ENCODE peak calls at places on chromosomes 13 and 19, in ten cellular contexts. X is GM12865, F is tibial nerve, J is cardiac muscle cell, A is heart left ventricle, S is lung, Y is spleen, E is cardiac fibroblast, C is osteoblast, R is ovary. Z is an unnamed sample.

GRCh38 chr13:42038661-42039456 is 9.6 kb upstream of the DGKH start:
- DNase-seq in X (no peak), F (no peak), J (no peak), A (no peak), S (no peak), Y (no peak), E (no peak), C (peak; percentile 59), R (no peak), Z (no peak)

GRCh38 chr13:103539265-103539664 is 473.0 kb upstream of the SLC10A2 start:
- DNase-seq in X (no peak), F (no peak), J (peak; percentile 75), A (no peak), S (no peak), Y (no peak), E (no peak), C (no peak), R (no peak), Z (no peak)

GRCh38 chr13:51966186-51966585 is 45.1 kb downstream of the ATP7B start:
- DNase-seq in X (no peak), F (no peak), J (no peak), A (no peak), S (no peak), Y (no peak), E (no peak), C (no peak), R (no peak), Z (no peak)

GRCh38 chr19:12788682-12789097 is 2.6 kb upstream of the JUNB start:
- DNase-seq in X (peak; percentile 93), F (peak; percentile 79), J (peak; percentile 73), A (peak; percentile 94), S (peak; percentile 74), Y (peak; percentile 92), E (peak; percentile 83), C (peak; percentile 95), R (peak; percentile 90), Z (peak; percentile 78)

GRCh38 chr19:13848811-13849241 is 28.1 kb upstream of the NANOS3 start:
- DNase-seq in X (no peak), F (no peak), J (no peak), A (peak; percentile 23), S (no peak), Y (no peak), E (no peak), C (peak; percentile 52), R (no peak), Z (no peak)

GRCh38 chr13:51005566-51005965 is 96.0 kb downstream of the RNASEH2B start:
- DNase-seq in X (no peak), F (no peak), J (no peak), A (no peak), S (no peak), Y (no peak), E (no peak), C (no peak), R (no peak), Z (no peak)

GRCh38 chr19:5343848-5344247 is 3.2 kb upstream of the PTPRS start:
- DNase-seq in X (no peak), F (no peak), J (no peak), A (no peak), S (no peak), Y (no peak), E (peak; percentile 56), C (peak; percentile 55), R (no peak), Z (no peak)

GRCh38 chr13:94324409-94325147 is 154.9 kb downstream of the DCT start:
- DNase-seq in X (no peak), F (no peak), J (no peak), A (no peak), S (no peak), Y (no peak), E (no peak), C (no peak), R (no peak), Z (no peak)

GRCh38 chr19:46609511-46610412 is 8.6 kb downstream of the CALM3 start:
- DNase-seq in X (no peak), F (no peak), J (no peak), A (peak; percentile 25), S (no peak), Y (peak; percentile 65), E (no peak), C (no peak), R (peak; percentile 39), Z (peak; percentile 7)

GRCh38 chr13:35292329-35292728 is 184.2 kb downstream of the MAB21L1 start:
- DNase-seq in X (no peak), F (no peak), J (no peak), A (no peak), S (no peak), Y (no peak), E (no peak), C (no peak), R (no peak), Z (no peak)

GRCh38 chr19:43966079-43966694 is 15.2 kb downstream of the ZNF221 start:
- DNase-seq in X (no peak), F (no peak), J (no peak), A (no peak), S (no peak), Y (no peak), E (peak; percentile 1), C (no peak), R (no peak), Z (no peak)

DNA sequence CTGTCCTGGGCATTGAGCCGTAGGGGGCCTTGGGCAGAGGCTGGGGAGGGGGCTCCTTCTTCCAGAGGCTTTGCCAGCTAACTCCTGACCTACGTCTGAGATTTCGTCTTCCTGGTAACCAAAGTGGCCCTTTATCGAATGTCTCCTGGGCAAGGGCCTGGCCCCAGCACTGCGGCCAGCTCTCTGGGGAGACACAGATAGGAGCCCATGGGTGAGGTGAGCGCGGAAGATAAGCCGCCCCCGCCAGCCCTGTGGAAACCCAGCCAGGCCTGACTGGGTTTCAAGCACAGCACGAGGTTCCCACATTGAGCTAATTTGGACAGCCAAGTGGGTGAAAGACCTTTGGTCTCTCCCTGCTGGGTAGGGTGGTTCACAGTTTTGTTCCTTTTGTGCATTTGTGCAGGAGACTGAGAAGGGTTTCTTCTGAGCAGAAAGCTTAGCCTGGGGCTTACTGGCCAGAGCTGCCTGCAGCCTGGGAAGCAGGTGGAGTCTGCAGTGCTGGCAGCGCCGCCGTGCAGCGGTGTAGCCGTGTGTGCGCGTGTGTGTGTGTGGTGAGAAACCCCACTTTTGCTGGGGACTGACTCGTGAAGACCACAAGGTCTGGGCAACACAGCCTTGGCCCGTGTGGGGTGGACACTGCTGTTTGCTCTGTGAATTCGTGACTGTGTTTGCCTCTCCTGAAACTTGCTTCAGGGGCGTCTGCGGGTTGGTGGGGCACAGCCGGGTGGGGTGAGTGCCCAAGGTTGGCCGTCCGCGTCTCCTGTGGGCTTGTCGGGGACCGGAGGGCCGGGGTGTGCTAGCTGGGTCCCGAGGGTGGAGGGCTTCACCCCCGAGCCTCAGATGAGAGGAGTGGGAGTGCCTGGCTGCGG is 2.5 kb downstream of the BSG start:
- DNase-seq in X (peak; percentile 64), F (no peak), J (peak; percentile 30), A (peak; percentile 78), S (no peak), Y (no peak), E (peak; percentile 65), C (no peak), R (peak; percentile 66), Z (peak; percentile 65)
- TF ChIP-seq CTCF in X (no peak), F (no peak), J (no peak), A (no peak), S (no peak), Y (no peak), E (no peak), C (no peak), R (no peak), Z (no peak)

DNA sequence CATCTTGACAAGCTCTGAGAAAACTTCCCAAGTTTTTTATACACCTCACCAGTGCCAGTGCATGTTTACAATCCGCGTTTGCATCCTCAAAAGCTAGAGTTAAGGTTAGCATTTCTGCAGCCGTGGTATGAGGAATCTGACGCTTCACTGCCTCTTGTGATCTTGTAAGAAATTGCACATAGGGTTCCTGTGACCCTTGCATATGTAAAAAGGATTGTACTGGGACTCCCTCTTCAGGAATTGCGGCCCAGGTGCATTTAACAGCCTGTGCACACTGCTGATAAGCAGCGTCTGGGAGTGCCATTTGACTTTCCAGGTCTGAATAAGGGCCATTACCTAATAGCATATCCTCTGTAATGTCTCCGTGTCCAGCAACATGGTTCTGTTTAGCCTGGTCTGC is 15.3 kb downstream of the FPR3 start:
- DNase-seq in X (no peak), F (no peak), J (no peak), A (peak; percentile 52), S (no peak), Y (no peak), E (peak; percentile 66), C (no peak), R (no peak), Z (no peak)
- TF ChIP-seq CTCF in X (no peak), F (no peak), J (no peak), A (peak; percentile 55), S (no peak), Y (no peak), E (no peak), C (peak; percentile 10), R (no peak), Z (no peak)

DNA sequence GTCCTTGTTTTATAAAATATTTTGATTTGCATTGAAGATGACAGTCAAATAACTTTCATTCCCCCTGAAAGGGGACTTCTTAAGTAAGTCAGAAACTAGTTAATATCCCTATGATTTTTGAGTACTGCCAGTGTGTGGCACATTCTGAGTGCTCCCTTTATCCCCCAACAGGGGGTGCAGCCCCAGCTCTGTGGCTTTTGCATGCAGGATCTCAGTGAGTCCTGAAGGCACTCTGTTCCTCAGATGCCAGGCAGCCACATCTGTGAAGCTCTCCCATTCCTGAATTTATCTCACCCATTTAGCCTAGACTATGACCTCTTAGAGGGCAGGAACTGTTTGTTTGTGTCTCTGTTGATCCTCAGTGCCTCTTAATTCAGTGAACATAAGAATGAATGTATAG is 123.1 kb downstream of the CDK8 start:
- DNase-seq in X (peak; percentile 19), F (no peak), J (peak; percentile 40), A (no peak), S (no peak), Y (no peak), E (peak; percentile 8), C (no peak), R (no peak), Z (no peak)
- TF ChIP-seq CTCF in X (peak; percentile 30), F (no peak), J (peak; percentile 41), A (peak; percentile 40), S (no peak), Y (no peak), E (peak; percentile 54), C (peak; percentile 54), R (no peak), Z (no peak)

DNA sequence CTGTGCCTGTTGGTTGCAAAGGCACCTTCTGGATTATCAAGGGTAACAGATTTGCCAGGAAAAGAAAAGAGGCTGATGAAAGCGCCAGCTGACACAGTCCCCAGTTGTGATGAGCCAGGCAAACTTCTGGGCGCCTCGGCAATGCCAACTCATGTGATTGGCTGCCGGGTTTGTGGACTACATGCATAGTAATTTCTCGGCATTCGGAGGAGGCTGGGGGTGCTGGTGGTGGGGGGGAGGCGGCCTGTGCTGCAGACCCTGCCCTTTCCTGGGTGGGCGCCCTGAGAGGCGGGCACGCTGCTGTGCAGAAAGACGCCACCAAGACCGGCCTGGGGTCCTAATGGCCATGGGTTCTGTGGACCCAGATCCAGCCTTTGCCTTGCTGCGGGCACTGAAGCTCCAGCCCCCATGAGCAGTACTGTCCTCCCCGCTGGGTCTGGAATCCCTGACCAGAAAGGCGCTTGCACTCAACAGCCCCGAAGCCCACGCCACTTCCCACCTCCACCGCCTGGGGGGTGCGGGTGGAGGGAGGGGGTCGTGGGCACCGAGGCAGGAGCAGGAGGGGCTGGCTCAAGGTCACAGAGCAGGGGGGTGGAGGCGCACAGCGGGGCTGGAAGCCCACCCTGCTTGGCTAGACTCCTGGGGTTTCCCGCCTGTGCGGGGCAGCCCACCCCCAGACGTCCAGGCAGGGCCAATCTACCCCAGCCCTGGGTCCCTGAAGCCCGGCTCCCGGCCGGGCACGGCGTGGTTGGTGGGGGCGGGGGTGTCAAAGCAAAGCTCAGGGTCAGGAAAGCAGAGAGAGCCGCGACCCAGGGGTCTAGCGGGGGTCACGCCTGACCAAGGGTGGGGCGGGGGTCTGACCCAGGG is 1.0 kb downstream of the DIRAS1 start:
- DNase-seq in X (no peak), F (no peak), J (no peak), A (peak; percentile 81), S (no peak), Y (peak; percentile 71), E (peak; percentile 28), C (peak; percentile 99), R (no peak), Z (no peak)
- TF ChIP-seq CTCF in X (no peak), F (no peak), J (no peak), A (no peak), S (no peak), Y (no peak), E (no peak), C (no peak), R (no peak), Z (no peak)